ENCODE peak calls at places on chromosomes 16 and 17, in seven cellular contexts. P is prostate gland, L is tibial artery, G is progenitor cell of endocrine pancreas, F is lower leg skin, M is osteocyte, Y is RWPE1. J is an unnamed sample.

GRCh38 chr17:18285296-18285695 is 24.8 kb downstream of the MIEF2 start:
- DNase-seq in P (no peak), L (no peak), G (no peak), F (no peak), M (no peak), Y (no peak), J (no peak)

GRCh38 chr17:40475234-40476210 is 25.9 kb downstream of the TNS4 start:
- DNase-seq in P (no peak), L (no peak), G (no peak), F (no peak), M (no peak), Y (no peak), J (peak)

GRCh38 chr16:2854700-2855309 is 3.2 kb downstream of the PRSS22 start:
- DNase-seq in P (no peak), L (no peak), G (no peak), F (no peak), M (no peak), Y (no peak), J (no peak)

GRCh38 chr17:62800580-62800979 is 7.5 kb downstream of the MARCHF10 start:
- DNase-seq in P (peak), L (no peak), G (no peak), F (peak), M (no peak), Y (peak), J (peak)

GRCh38 chr16:78742501-78743283 is 643.2 kb downstream of the WWOX start:
- DNase-seq in P (no peak), L (peak), G (no peak), F (no peak), M (no peak), Y (no peak), J (no peak)

GRCh38 chr17:59825533-59826316 is 67.0 kb downstream of the TUBD1 start:
- DNase-seq in P (no peak), L (no peak), G (no peak), F (no peak), M (no peak), Y (no peak), J (peak)

GRCh38 chr16:375927-376816 is 5.6 kb downstream of the PGAP6 start:
- DNase-seq in P (no peak), L (no peak), G (no peak), F (no peak), M (no peak), Y (no peak), J (no peak)

GRCh38 chr16:24540575-24541240 is 1.3 kb downstream of the RBBP6 start:
- DNase-seq in P (peak), L (no peak), G (no peak), F (no peak), M (no peak), Y (peak), J (no peak)

GRCh38 chr17:56831364-56832095 is 2.2 kb downstream of the C17orf67 start:
- DNase-seq in P (no peak), L (no peak), G (no peak), F (no peak), M (no peak), Y (no peak), J (no peak)

GRCh38 chr16:2317231-2318020 is 23.1 kb downstream of the ABCA3 start:
- DNase-seq in P (no peak), L (no peak), G (no peak), F (no peak), M (no peak), Y (no peak), J (no peak)

GRCh38 chr17:48330386-48330785 is 99.6 kb downstream of the SKAP1 start:
- DNase-seq in P (no peak), L (no peak), G (no peak), F (no peak), M (no peak), Y (no peak), J (no peak)

GRCh38 chr17:77581480-77581879 is 377.0 kb upstream of the TNRC6C start:
- DNase-seq in P (no peak), L (no peak), G (no peak), F (peak), M (no peak), Y (no peak), J (peak)

GRCh38 chr17:81334419-81334896 is 39.4 kb upstream of the SLC38A10 start:
- DNase-seq in P (no peak), L (no peak), G (no peak), F (no peak), M (no peak), Y (no peak), J (no peak)

GRCh38 chr16:11403920-11404319 is 58.7 kb downstream of the RMI2 start:
- DNase-seq in P (no peak), L (no peak), G (no peak), F (no peak), M (no peak), Y (no peak), J (no peak)

GRCh38 chr17:68794636-68795503 is 160.3 kb downstream of the ABCA8 start:
- DNase-seq in P (no peak), L (peak), G (no peak), F (no peak), M (no peak), Y (no peak), J (peak)

GRCh38 chr16:23140082-23140481 is 9.2 kb downstream of the USP31 start:
- DNase-seq in P (no peak), L (no peak), G (no peak), F (no peak), M (no peak), Y (no peak), J (no peak)

GRCh38 chr16:74451951-74452758 is 30.9 kb upstream of the CLEC18B start:
- DNase-seq in P (no peak), L (no peak), G (no peak), F (no peak), M (no peak), Y (no peak), J (no peak)

GRCh38 chr17:45020354-45021138 is 30.9 kb downstream of the DCAKD start:
- DNase-seq in P (peak), L (peak), G (no peak), F (no peak), M (no peak), Y (no peak), J (no peak)

GRCh38 chr17:82390860-82391435 is 19.4 kb downstream of the UTS2R start:
- DNase-seq in P (no peak), L (no peak), G (no peak), F (no peak), M (no peak), Y (no peak), J (no peak)
- TF ChIP-seq CTCF in P (no peak), L (no peak), G (no peak), F (no peak), M (no peak), Y (no peak), J (no peak)

GRCh38 chr17:33292184-33292980 is 713 bp downstream of the ASIC2 start:
- DNase-seq in P (no peak), L (no peak), G (peak), F (no peak), M (no peak), Y (peak), J (no peak)
- TF ChIP-seq CTCF in P (no peak), L (no peak), G (peak), F (no peak), M (no peak), Y (peak), J (peak)

GRCh38 chr17:82384051-82384729 is 12.6 kb downstream of the UTS2R start:
- DNase-seq in P (no peak), L (no peak), G (no peak), F (no peak), M (no peak), Y (no peak), J (no peak)

GRCh38 chr17:82383411-82383810 is 11.8 kb downstream of the UTS2R start:
- DNase-seq in P (no peak), L (peak), G (no peak), F (no peak), M (no peak), Y (no peak), J (no peak)

GRCh38 chr17:82385559-82386255 is 14.1 kb downstream of the UTS2R start:
- DNase-seq in P (no peak), L (no peak), G (no peak), F (no peak), M (no peak), Y (no peak), J (no peak)

GRCh38 chr17:82386256-82386831 is 14.8 kb downstream of the UTS2R start:
- DNase-seq in P (no peak), L (peak), G (no peak), F (peak), M (no peak), Y (no peak), J (no peak)

DNA sequence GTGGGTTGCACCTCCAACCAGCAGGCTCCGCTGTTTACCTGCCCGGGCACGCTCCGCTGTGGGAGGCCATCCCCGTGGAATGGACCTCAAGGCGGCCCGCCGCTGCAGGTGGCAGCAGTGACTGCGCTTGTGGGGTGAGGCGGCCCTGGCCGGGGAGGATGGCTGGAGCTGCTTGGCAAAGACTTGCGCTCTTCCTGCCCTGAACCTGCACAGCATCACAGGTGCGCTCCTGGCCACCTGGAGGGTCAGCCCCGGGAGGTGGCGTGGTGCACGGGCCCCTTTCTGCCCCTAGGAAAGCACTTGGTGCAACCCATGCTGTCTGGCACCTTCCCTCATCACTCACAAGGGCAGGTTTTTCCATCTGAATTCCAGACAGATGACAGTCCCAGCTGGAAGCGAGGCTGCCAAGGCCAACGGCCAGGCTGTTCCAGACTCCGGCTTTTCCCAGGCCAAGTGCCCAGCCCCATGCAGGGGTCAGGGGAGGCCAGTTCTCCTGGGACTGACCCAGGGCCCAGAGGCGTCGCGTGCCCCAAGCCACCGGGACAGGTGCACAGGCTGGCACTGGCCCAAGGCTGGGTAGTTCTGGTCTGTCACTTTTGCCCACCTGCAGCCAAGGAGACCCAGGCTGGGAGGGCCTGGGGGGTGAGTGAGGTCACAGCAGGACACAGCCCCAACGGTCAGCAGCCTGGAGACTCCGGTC is 13.3 kb downstream of the UTS2R start:
- DNase-seq in P (peak), L (peak), G (no peak), F (no peak), M (no peak), Y (peak), J (peak)
- TF ChIP-seq CTCF in P (peak), L (no peak), G (no peak), F (no peak), M (no peak), Y (peak), J (peak)

DNA sequence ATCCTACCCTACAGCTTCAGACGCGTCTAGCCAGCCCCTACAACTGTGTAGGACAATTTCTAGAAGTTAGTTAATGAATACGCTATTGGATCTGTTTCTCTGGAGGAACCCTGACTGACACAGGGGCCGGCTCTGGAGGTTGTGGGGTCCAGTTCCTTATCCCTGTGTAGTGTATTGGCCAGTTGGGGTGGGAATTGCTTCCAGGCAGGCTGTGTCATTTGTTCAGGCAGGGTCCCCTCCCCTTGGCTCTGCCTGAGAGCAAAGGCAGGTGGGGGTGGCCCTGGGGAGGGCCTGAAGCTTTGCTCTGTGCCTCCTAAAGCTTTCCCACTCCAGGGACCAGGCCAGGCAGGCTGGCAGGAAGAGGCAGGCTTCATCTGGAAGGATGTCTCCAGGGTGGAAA is 11.7 kb upstream of the CETP start:
- DNase-seq in P (no peak), L (no peak), G (no peak), F (no peak), M (no peak), Y (no peak), J (no peak)
- TF ChIP-seq CTCF in P (no peak), L (no peak), G (no peak), F (no peak), M (no peak), Y (no peak), J (no peak)

GRCh38 chr16:55077231-55077630 is 146.6 kb downstream of the IRX5 start:
- DNase-seq in P (no peak), L (no peak), G (no peak), F (peak), M (no peak), Y (no peak), J (no peak)

GRCh38 chr16:55078153-55078552 is 147.5 kb downstream of the IRX5 start:
- DNase-seq in P (no peak), L (no peak), G (no peak), F (peak), M (no peak), Y (no peak), J (no peak)

GRCh38 chr16:55072976-55073375 is 142.3 kb downstream of the IRX5 start:
- DNase-seq in P (no peak), L (no peak), G (no peak), F (no peak), M (no peak), Y (no peak), J (no peak)

GRCh38 chr16:55078699-55079415 is 148.2 kb downstream of the IRX5 start:
- DNase-seq in P (no peak), L (no peak), G (no peak), F (peak), M (no peak), Y (no peak), J (no peak)

DNA sequence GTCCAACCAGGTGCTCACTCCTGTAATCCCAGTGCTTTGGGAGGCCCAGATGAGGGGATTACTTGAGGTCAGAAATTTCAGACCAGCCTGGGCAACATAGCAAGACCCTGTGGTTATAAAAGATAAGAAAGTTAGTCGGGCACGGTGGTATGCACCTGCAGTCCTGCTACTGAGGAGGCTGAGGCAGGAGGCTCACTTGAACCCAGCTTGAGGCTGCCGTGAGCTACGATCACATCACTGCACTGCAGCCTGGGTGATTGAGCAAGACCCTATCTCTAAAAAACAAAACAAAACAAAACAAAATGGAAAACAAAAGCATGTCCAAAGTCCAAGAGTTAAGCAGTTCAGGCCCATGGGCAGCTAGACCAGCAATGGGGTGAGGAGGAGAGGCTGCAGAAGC is 143.2 kb downstream of the IRX5 start:
- DNase-seq in P (no peak), L (no peak), G (no peak), F (peak), M (no peak), Y (no peak), J (no peak)
- TF ChIP-seq CTCF in P (no peak), L (no peak), G (no peak), F (no peak), M (no peak), Y (no peak), J (no peak)

GRCh38 chr17:13346081-13346533 is 255.6 kb downstream of the HS3ST3A1 start:
- DNase-seq in P (no peak), L (no peak), G (no peak), F (no peak), M (no peak), Y (peak), J (peak)
- TF ChIP-seq CTCF in P (no peak), L (no peak), G (no peak), F (no peak), M (no peak), Y (no peak), J (no peak)

J was measured in foreskin keratinocyte.